ENCODE peak calls at places on chromosomes 2 and 18, in ten cellular contexts. Q, R, W, I, D, L, N, Y, E and K are unnamed samples.

GRCh38 chr2:105711394-105711793 is 33.3 kb upstream of the NCK2 start:
- DNase-seq in Q (no peak), R (no peak), W (no peak), I (no peak), D (no peak), L (no peak), N (no peak), Y (no peak), E (no peak), K (no peak)

GRCh38 chr2:30136729-30137444 is 9.9 kb upstream of the YPEL5 start:
- DNase-seq in Q (no peak), R (no peak), W (peak), I (peak), D (no peak), L (no peak), N (no peak), Y (no peak), E (no peak), K (peak)

GRCh38 chr18:60022671-60023276 is 123.0 kb downstream of the PMAIP1 start:
- DNase-seq in Q (no peak), R (no peak), W (no peak), I (no peak), D (no peak), L (no peak), N (peak), Y (no peak), E (no peak), K (no peak)

GRCh38 chr2:203951366-203951902 is 14.9 kb downstream of the ICOS start:
- DNase-seq in Q (no peak), R (no peak), W (no peak), I (no peak), D (no peak), L (no peak), N (no peak), Y (no peak), E (no peak), K (peak)

GRCh38 chr2:48399828-48400552 is 130.0 kb upstream of the STON1 start:
- DNase-seq in Q (no peak), R (no peak), W (no peak), I (no peak), D (no peak), L (no peak), N (no peak), Y (no peak), E (no peak), K (no peak)

GRCh38 chr2:28544915-28545589 is 49.2 kb downstream of the PLB1 start:
- DNase-seq in Q (no peak), R (no peak), W (peak), I (no peak), D (no peak), L (peak), N (no peak), Y (no peak), E (no peak), K (no peak)

GRCh38 chr2:3223080-3223923 is 154.3 kb downstream of the EIPR1 start:
- DNase-seq in Q (no peak), R (no peak), W (no peak), I (no peak), D (no peak), L (no peak), N (no peak), Y (no peak), E (no peak), K (no peak)

GRCh38 chr18:42053188-42053781 is 98.3 kb downstream of the PIK3C3 start:
- DNase-seq in Q (peak), R (peak), W (peak), I (peak), D (peak), L (peak), N (peak), Y (no peak), E (no peak), K (no peak)

GRCh38 chr2:129240061-129240460 is 739.4 kb upstream of the RAB6C start:
- DNase-seq in Q (no peak), R (no peak), W (no peak), I (no peak), D (no peak), L (no peak), N (no peak), Y (no peak), E (no peak), K (no peak)

GRCh38 chr2:233399306-233400225 is 45.3 kb downstream of the DGKD start:
- DNase-seq in Q (no peak), R (peak), W (no peak), I (no peak), D (no peak), L (peak), N (no peak), Y (no peak), E (no peak), K (no peak)

GRCh38 chr18:61901334-61901986 is 8.7 kb upstream of the RNF152 start:
- DNase-seq in Q (no peak), R (peak), W (peak), I (peak), D (peak), L (peak), N (peak), Y (no peak), E (no peak), K (peak)

GRCh38 chr2:122326448-122326847 is 571.0 kb downstream of the TSN start:
- DNase-seq in Q (no peak), R (no peak), W (no peak), I (no peak), D (no peak), L (no peak), N (no peak), Y (no peak), E (no peak), K (no peak)

GRCh38 chr2:46309052-46309953 is 12.1 kb downstream of the EPAS1 start:
- DNase-seq in Q (no peak), R (no peak), W (no peak), I (peak), D (no peak), L (no peak), N (no peak), Y (no peak), E (no peak), K (peak)

GRCh38 chr2:23312996-23313606 is 71.9 kb upstream of the KLHL29 start:
- DNase-seq in Q (no peak), R (peak), W (no peak), I (peak), D (no peak), L (no peak), N (peak), Y (no peak), E (no peak), K (no peak)

GRCh38 chr18:68461635-68462034 is 253.3 kb downstream of the TMX3 start:
- DNase-seq in Q (no peak), R (no peak), W (no peak), I (no peak), D (no peak), L (no peak), N (no peak), Y (no peak), E (no peak), K (no peak)

GRCh38 chr18:75544496-75544895 is 117.0 kb upstream of the SMIM21 start:
- DNase-seq in Q (no peak), R (no peak), W (no peak), I (peak), D (no peak), L (no peak), N (no peak), Y (no peak), E (no peak), K (peak)

GRCh38 chr2:235106874-235107639 is 155.2 kb downstream of the SH3BP4 start:
- DNase-seq in Q (peak), R (peak), W (peak), I (peak), D (peak), L (peak), N (peak), Y (no peak), E (peak), K (no peak)

GRCh38 chr18:9825571-9826073 is 60.2 kb upstream of the TXNDC2 start:
- DNase-seq in Q (no peak), R (no peak), W (peak), I (peak), D (peak), L (no peak), N (peak), Y (no peak), E (no peak), K (peak)

GRCh38 chr2:162838141-162838500 is 446 bp downstream of the KCNH7 start:
- DNase-seq in Q (no peak), R (no peak), W (no peak), I (no peak), D (no peak), L (no peak), N (no peak), Y (no peak), E (peak), K (no peak)

GRCh38 chr2:24926602-24927252 is 6.7 kb upstream of the ADCY3 start:
- DNase-seq in Q (peak), R (peak), W (peak), I (no peak), D (peak), L (peak), N (peak), Y (peak), E (peak), K (peak)

GRCh38 chr18:69538849-69539248 is 138.2 kb downstream of the DOK6 start:
- DNase-seq in Q (no peak), R (no peak), W (no peak), I (no peak), D (no peak), L (no peak), N (no peak), Y (no peak), E (no peak), K (no peak)

GRCh38 chr2:24491626-24492282 is 700 bp downstream of the NCOA1 start:
- DNase-seq in Q (peak), R (peak), W (peak), I (peak), D (peak), L (peak), N (peak), Y (peak), E (peak), K (no peak)

GRCh38 chr2:180944372-180944771 is 36.0 kb upstream of the UBE2E3 start:
- DNase-seq in Q (no peak), R (no peak), W (no peak), I (no peak), D (no peak), L (no peak), N (no peak), Y (no peak), E (no peak), K (no peak)

GRCh38 chr2:235728401-235729181 is 234.7 kb downstream of the AGAP1 start:
- DNase-seq in Q (peak), R (no peak), W (no peak), I (no peak), D (no peak), L (no peak), N (no peak), Y (no peak), E (no peak), K (no peak)

GRCh38 chr2:71694501-71695234 is 241.3 kb downstream of the DYSF start:
- DNase-seq in Q (peak), R (peak), W (no peak), I (no peak), D (no peak), L (no peak), N (no peak), Y (no peak), E (no peak), K (no peak)

GRCh38 chr2:203451686-203452085 is 83.4 kb downstream of the RAPH1 start:
- DNase-seq in Q (no peak), R (no peak), W (no peak), I (no peak), D (no peak), L (no peak), N (peak), Y (no peak), E (no peak), K (no peak)

GRCh38 chr2:125172181-125172580 is 1147.1 kb downstream of the CNTNAP5 start:
- DNase-seq in Q (no peak), R (no peak), W (no peak), I (no peak), D (no peak), L (no peak), N (peak), Y (no peak), E (no peak), K (no peak)

GRCh38 chr2:207046642-207047213 is 107.4 kb downstream of the CPO start:
- DNase-seq in Q (no peak), R (no peak), W (no peak), I (no peak), D (peak), L (no peak), N (peak), Y (no peak), E (no peak), K (no peak)

GRCh38 chr18:55685638-55686037 is 97.6 kb upstream of the TCF4 start:
- DNase-seq in Q (no peak), R (no peak), W (no peak), I (no peak), D (no peak), L (no peak), N (no peak), Y (no peak), E (no peak), K (peak)

GRCh38 chr2:174608866-174609214 is 11.2 kb upstream of the WIPF1 start:
- DNase-seq in Q (no peak), R (no peak), W (no peak), I (no peak), D (no peak), L (no peak), N (no peak), Y (no peak), E (no peak), K (no peak)

GRCh38 chr2:233266481-233266880 is 15.0 kb downstream of the ATG16L1 start:
- DNase-seq in Q (no peak), R (no peak), W (no peak), I (no peak), D (no peak), L (no peak), N (no peak), Y (no peak), E (no peak), K (no peak)

GRCh38 chr2:217438821-217439220 is 564.0 kb downstream of the TNS1 start:
- DNase-seq in Q (no peak), R (no peak), W (no peak), I (no peak), D (no peak), L (no peak), N (no peak), Y (no peak), E (no peak), K (no peak)

GRCh38 chr2:217437289-217437688 is 565.5 kb downstream of the TNS1 start:
- DNase-seq in Q (no peak), R (no peak), W (no peak), I (no peak), D (no peak), L (no peak), N (peak), Y (no peak), E (no peak), K (no peak)

GRCh38 chr2:217440000-217440399 is 562.8 kb downstream of the TNS1 start:
- DNase-seq in Q (no peak), R (no peak), W (no peak), I (no peak), D (no peak), L (no peak), N (peak), Y (no peak), E (no peak), K (no peak)

GRCh38 chr2:217436386-217436785 is 566.4 kb downstream of the TNS1 start:
- DNase-seq in Q (peak), R (no peak), W (no peak), I (no peak), D (no peak), L (no peak), N (no peak), Y (peak), E (no peak), K (no peak)

DNA sequence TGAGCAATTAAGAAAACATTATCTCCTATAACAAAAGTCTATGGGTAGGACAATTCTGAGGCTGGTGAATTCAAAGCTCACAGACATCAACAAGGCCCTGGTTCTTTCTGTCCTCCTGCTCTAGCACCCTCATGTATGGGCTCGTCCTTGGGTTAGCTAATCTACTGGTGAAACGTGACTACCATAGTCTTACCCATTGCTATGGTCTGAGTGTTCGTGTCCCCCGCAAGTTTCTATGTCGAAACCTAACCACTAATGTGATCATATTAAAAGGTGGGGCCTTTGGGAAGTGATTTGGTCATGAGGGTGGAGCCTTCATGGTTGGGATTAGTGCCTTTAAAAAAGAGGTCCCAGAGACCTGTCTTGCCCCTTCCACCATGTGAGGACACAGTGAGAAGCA is 564.7 kb downstream of the TNS1 start:
- DNase-seq in Q (no peak), R (no peak), W (no peak), I (no peak), D (no peak), L (no peak), N (no peak), Y (no peak), E (no peak), K (peak)
- H3K27ac ChIP-seq in Q (no peak), R (no peak), W (peak), I (no peak), D (no peak), L (peak), N (no peak), Y (peak), E (peak), K (no peak)

GRCh38 chr2:111958901-111959300 is 60.5 kb downstream of the MERTK start:
- DNase-seq in Q (no peak), R (no peak), W (no peak), I (no peak), D (no peak), L (no peak), N (no peak), Y (no peak), E (no peak), K (no peak)
- TF ChIP-seq CTCF in Q (no peak), R (peak), W (peak), I (no peak), D (peak), L (no peak), N (no peak), Y (no peak), E (no peak), K (no peak)

DNA sequence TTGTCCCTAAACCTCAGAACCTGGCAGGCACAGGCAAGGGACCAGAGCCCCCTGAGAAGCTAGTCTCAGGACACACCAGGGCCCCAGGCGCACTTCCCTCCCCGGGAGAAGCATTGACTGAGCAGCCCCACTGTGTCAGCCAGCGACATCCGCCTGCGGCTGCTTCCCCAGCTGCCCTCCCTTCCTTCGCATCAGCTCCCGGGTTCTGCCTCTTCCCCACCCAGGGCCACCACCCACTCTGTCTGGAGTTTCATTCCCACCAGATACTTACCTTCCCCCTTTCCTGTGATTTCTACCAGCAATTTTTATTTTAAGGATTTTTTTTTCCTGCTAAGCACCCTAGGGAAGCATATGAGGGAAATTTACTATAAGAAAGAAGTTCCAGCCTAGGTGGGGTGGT is 99.2 kb downstream of the SMAD7 start:
- DNase-seq in Q (no peak), R (no peak), W (peak), I (no peak), D (peak), L (no peak), N (no peak), Y (peak), E (no peak), K (no peak)
- H3K27ac ChIP-seq in Q (peak), R (no peak), W (peak), I (peak), D (no peak), L (peak), N (no peak), Y (peak), E (no peak), K (no peak)

GRCh38 chr2:101831351-101831865 is 133.9 kb downstream of the MAP4K4 start:
- DNase-seq in Q (peak), R (peak), W (peak), I (peak), D (peak), L (peak), N (peak), Y (peak), E (peak), K (peak)

GRCh38 chr2:101833890-101834523 is 136.5 kb downstream of the MAP4K4 start:
- DNase-seq in Q (no peak), R (no peak), W (no peak), I (no peak), D (no peak), L (no peak), N (no peak), Y (no peak), E (no peak), K (no peak)

GRCh38 chr2:101830146-101830545 is 132.6 kb downstream of the MAP4K4 start:
- DNase-seq in Q (no peak), R (no peak), W (no peak), I (no peak), D (no peak), L (no peak), N (no peak), Y (no peak), E (no peak), K (no peak)

GRCh38 chr2:101830555-101830954 is 133.0 kb downstream of the MAP4K4 start:
- DNase-seq in Q (no peak), R (no peak), W (no peak), I (no peak), D (no peak), L (no peak), N (no peak), Y (no peak), E (no peak), K (peak)

GRCh38 chr2:101832114-101832513 is 134.6 kb downstream of the MAP4K4 start:
- DNase-seq in Q (no peak), R (no peak), W (no peak), I (no peak), D (no peak), L (no peak), N (no peak), Y (no peak), E (no peak), K (no peak)
- TF ChIP-seq CTCF in Q (peak), R (peak), W (peak), I (peak), D (peak), L (no peak), N (no peak), Y (peak), E (peak), K (peak)